ENCODE peak calls at places on chromosomes 4 and X, in ten cellular contexts. M is GM19239; Q is B cell; Z is AG09319; B is heart right ventricle; D is stimulated activated CD8-positive, alpha-beta memory T cell treated with anti-CD3 and anti-CD28 coated beads, Interleukin-7, amount 100 ng/mL, for 24 hours; F is NCI-H1092 treated with DMSO at 0.1 percent for 48 hours; Y is LoVo; O is activated T-helper 1 cell treated with Interleukin-2 at 50 U/mL for 16 hours; A is activated naive CD4-positive, alpha-beta T cell treated with anti-CD3 and anti-CD28 coated beads, Interleukin-2, amount 10 ng/mL, durations not matched to agents 7 days and 5 days. E is an unnamed sample.

GRCh38 chrX:81729269-81729777 is 527.4 kb downstream of the SH3BGRL start:
- DNase-seq in M (no peak), Q (no peak), Z (no peak), B (no peak), D (no peak), F (no peak), Y (no peak), O (no peak), A (no peak), E (no peak)

GRCh38 chr4:189048119-189048518 is 892.6 kb upstream of the FRG1 start:
- DNase-seq in M (no peak), Q (no peak), Z (no peak), B (no peak), D (no peak), F (no peak), Y (no peak), O (no peak), A (no peak), E (no peak)

GRCh38 chr4:117324851-117325491 is 239.6 kb upstream of the TRAM1L1 start:
- DNase-seq in M (no peak), Q (no peak), Z (no peak), B (no peak), D (no peak), F (no peak), Y (peak; percentile 81), O (no peak), A (no peak), E (peak; percentile 49)

GRCh38 chr4:41134581-41134980 is 79.8 kb downstream of the APBB2 start:
- DNase-seq in M (no peak), Q (no peak), Z (no peak), B (no peak), D (no peak), F (no peak), Y (no peak), O (no peak), A (no peak), E (no peak)

GRCh38 chrX:41025926-41026325 is 59.3 kb upstream of the USP9X start:
- DNase-seq in M (no peak), Q (no peak), Z (no peak), B (no peak), D (no peak), F (no peak), Y (no peak), O (no peak), A (no peak), E (no peak)

GRCh38 chr4:52173470-52174055 is 122.5 kb downstream of the SPATA18 start:
- DNase-seq in M (no peak), Q (no peak), Z (no peak), B (peak; percentile 69), D (no peak), F (no peak), Y (no peak), O (no peak), A (no peak), E (no peak)

GRCh38 chr4:44545781-44546180 is 97.2 kb upstream of the KCTD8 start:
- DNase-seq in M (no peak), Q (no peak), Z (no peak), B (no peak), D (no peak), F (no peak), Y (no peak), O (no peak), A (no peak), E (no peak)

GRCh38 chr4:5471691-5472090 is 236.7 kb downstream of the EVC2 start:
- DNase-seq in M (no peak), Q (no peak), Z (no peak), B (no peak), D (no peak), F (no peak), Y (no peak), O (no peak), A (no peak), E (no peak)

GRCh38 chrX:81925812-81926211 is 723.9 kb downstream of the SH3BGRL start:
- DNase-seq in M (no peak), Q (no peak), Z (no peak), B (no peak), D (no peak), F (no peak), Y (no peak), O (no peak), A (no peak), E (no peak)

GRCh38 chr4:76377922-76378321 is 43.0 kb downstream of the CCDC158 start:
- DNase-seq in M (peak; percentile 6), Q (no peak), Z (no peak), B (no peak), D (peak; percentile 9), F (no peak), Y (no peak), O (peak; percentile 6), A (peak; percentile 66), E (peak; percentile 39)

GRCh38 chr4:38313999-38314561 is 349.9 kb upstream of the KLF3 start:
- DNase-seq in M (no peak), Q (no peak), Z (no peak), B (no peak), D (no peak), F (no peak), Y (peak; percentile 89), O (no peak), A (no peak), E (no peak)

GRCh38 chrX:70605352-70605751 is 160.7 kb downstream of the DLG3 start:
- DNase-seq in M (no peak), Q (no peak), Z (no peak), B (no peak), D (no peak), F (no peak), Y (no peak), O (no peak), A (no peak), E (no peak)

GRCh38 chrX:104621781-104622180 is 55.8 kb downstream of the IL1RAPL2 start:
- DNase-seq in M (no peak), Q (no peak), Z (no peak), B (no peak), D (no peak), F (no peak), Y (no peak), O (no peak), A (no peak), E (no peak)

GRCh38 chrX:136041254-136041812 is 56.1 kb downstream of the SLC9A6 start:
- DNase-seq in M (no peak), Q (no peak), Z (no peak), B (no peak), D (no peak), F (no peak), Y (no peak), O (no peak), A (no peak), E (no peak)

GRCh38 chr4:145266881-145267280 is 86.5 kb upstream of the OTUD4 start:
- DNase-seq in M (no peak), Q (no peak), Z (no peak), B (no peak), D (no peak), F (no peak), Y (no peak), O (no peak), A (no peak), E (no peak)

GRCh38 chr4:70992354-70992753 is 1.1 kb upstream of the DCK start:
- DNase-seq in M (no peak), Q (no peak), Z (no peak), B (no peak), D (no peak), F (no peak), Y (peak; percentile 8), O (no peak), A (no peak), E (peak; percentile 23)

GRCh38 chr4:5808081-5808741 is 84.7 kb downstream of the CRMP1 start:
- DNase-seq in M (no peak), Q (no peak), Z (no peak), B (no peak), D (no peak), F (peak; percentile 36), Y (no peak), O (no peak), A (no peak), E (no peak)

GRCh38 chr4:139470997-139471665 is 17.2 kb downstream of the RAB33B start:
- DNase-seq in M (no peak), Q (no peak), Z (no peak), B (no peak), D (no peak), F (no peak), Y (no peak), O (no peak), A (no peak), E (no peak)

GRCh38 chrX:130523460-130524394 is 121.9 kb downstream of the RBMX2 start:
- DNase-seq in M (no peak), Q (no peak), Z (no peak), B (peak; percentile 16), D (no peak), F (peak; percentile 5), Y (no peak), O (no peak), A (no peak), E (no peak)

GRCh38 chrX:87370865-87371264 is 146.7 kb upstream of the KLHL4 start:
- DNase-seq in M (no peak), Q (no peak), Z (no peak), B (no peak), D (no peak), F (no peak), Y (no peak), O (no peak), A (no peak), E (no peak)

GRCh38 chrX:13177921-13178320 is 133.5 kb upstream of the FAM9C start:
- DNase-seq in M (no peak), Q (no peak), Z (no peak), B (no peak), D (no peak), F (peak; percentile 71), Y (no peak), O (no peak), A (peak; percentile 20), E (no peak)

GRCh38 chr4:42416017-42416416 is 18.7 kb downstream of the SHISA3 start:
- DNase-seq in M (no peak), Q (no peak), Z (no peak), B (no peak), D (no peak), F (no peak), Y (no peak), O (no peak), A (no peak), E (no peak)

E was measured in HCT116.